ENCODE peak calls at places on chromosomes 11 and 22, in nine cellular contexts. W is H9, J is foreskin fibroblast, O is epithelial cell of esophagus, X is foreskin keratinocyte, M is MCF 10A, P is breast epithelium, Z is cardiac muscle cell, V is PC-3. N is an unnamed sample.

GRCh38 chr22:38736257-38736570 is 19.6 kb downstream of the SUN2 start:
- DNase-seq in W (no peak), J (no peak), O (no peak), X (no peak), M (no peak), P (no peak), Z (no peak), V (no peak), N (no peak)

GRCh38 chr22:19177164-19178064 is 1.1 kb downstream of the SLC25A1 start:
- DNase-seq in W (no peak), J (peak; percentile 42), O (no peak), X (no peak), M (peak; percentile 15), P (no peak), Z (no peak), V (no peak), N (no peak)

GRCh38 chr11:3000032-3000961 is 8.2 kb upstream of the NAP1L4 start:
- DNase-seq in W (no peak), J (peak; percentile 59), O (peak; percentile 97), X (peak; percentile 83), M (peak; percentile 90), P (peak; percentile 94), Z (peak; percentile 78), V (no peak), N (peak; percentile 83)

GRCh38 chr11:36564376-36565032 is 3.3 kb upstream of the RAG1 start:
- DNase-seq in W (peak; percentile 50), J (peak; percentile 78), O (peak; percentile 65), X (peak; percentile 23), M (peak; percentile 71), P (no peak), Z (peak; percentile 75), V (peak; percentile 69), N (peak; percentile 67)

GRCh38 chr11:70705930-70706329 is 307.6 kb downstream of the CTTN start:
- DNase-seq in W (no peak), J (no peak), O (no peak), X (no peak), M (no peak), P (no peak), Z (no peak), V (no peak), N (no peak)

GRCh38 chr11:123173040-123173855 is 21.8 kb downstream of the CLMP start:
- DNase-seq in W (no peak), J (peak; percentile 96), O (peak; percentile 94), X (peak; percentile 96), M (peak; percentile 76), P (no peak), Z (peak; percentile 94), V (peak; percentile 98), N (peak; percentile 97)

GRCh38 chr11:121318848-121319834 is 26.6 kb downstream of the SC5D start:
- DNase-seq in W (no peak), J (peak; percentile 74), O (peak; percentile 58), X (peak; percentile 32), M (peak; percentile 57), P (no peak), Z (peak; percentile 68), V (peak; percentile 74), N (peak; percentile 41)

GRCh38 chr11:1987024-1987423 is 10.6 kb downstream of the H19 start:
- DNase-seq in W (no peak), J (no peak), O (no peak), X (no peak), M (no peak), P (no peak), Z (no peak), V (no peak), N (no peak)

DNA sequence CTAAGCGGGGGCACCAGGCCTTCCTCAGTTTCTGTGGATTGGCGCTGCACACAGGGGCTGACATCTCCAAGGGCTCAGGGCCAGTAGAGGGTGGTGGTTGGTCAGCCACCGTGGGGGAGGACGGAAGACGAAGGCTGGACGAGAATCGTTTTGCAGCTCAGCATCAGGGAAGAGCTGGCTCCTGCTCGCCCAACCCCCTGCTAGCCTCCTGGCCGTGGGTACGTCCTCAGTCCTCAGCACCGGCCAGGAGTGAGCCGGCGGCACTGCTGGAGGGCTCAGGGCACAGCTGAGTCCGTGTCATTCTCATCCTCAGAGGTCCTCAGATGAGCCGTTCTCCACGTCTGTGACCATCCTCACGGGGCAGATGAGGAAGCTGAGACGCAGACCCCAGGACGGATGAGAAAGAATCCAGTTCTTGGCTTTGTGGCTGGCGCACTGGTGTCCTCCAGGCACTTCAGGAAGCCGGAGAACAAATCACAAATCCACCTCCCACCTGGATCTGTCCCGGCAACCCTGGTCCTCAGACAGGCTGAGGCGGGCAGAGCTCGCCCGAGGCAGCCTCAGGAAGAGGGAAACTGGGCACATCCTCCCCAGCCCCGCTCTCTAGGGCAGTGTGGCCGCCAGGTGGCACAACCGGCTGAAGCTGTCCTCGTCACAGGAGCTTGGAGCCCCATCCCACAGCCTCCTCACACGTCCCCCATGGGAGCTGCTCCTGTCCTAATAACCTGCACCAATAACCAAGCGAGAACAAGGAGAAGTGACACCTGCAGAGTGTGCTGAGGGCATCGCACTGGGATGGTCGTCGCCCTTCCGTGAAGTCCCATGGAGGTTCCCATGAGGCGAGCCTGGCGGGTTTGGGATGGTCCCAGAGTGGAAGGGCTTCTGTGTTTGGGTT is 393.7 kb downstream of the BRD1 start:
- DNase-seq in W (peak; percentile 71), J (no peak), O (no peak), X (no peak), M (no peak), P (peak; percentile 28), Z (no peak), V (peak; percentile 58), N (no peak)
- TF ChIP-seq CTCF in W (peak; percentile 71), J (no peak), O (no peak), X (no peak), M (no peak), P (no peak), Z (no peak), V (peak; percentile 64), N (no peak)

GRCh38 chr22:24836282-24836681 is 30.3 kb downstream of the SGSM1 start:
- DNase-seq in W (no peak), J (peak; percentile 4), O (no peak), X (no peak), M (no peak), P (no peak), Z (peak; percentile 43), V (no peak), N (no peak)

GRCh38 chr22:24833881-24834495 is 28.0 kb downstream of the SGSM1 start:
- DNase-seq in W (no peak), J (no peak), O (no peak), X (no peak), M (no peak), P (no peak), Z (no peak), V (no peak), N (no peak)

GRCh38 chr22:24831678-24832077 is 25.7 kb downstream of the SGSM1 start:
- DNase-seq in W (no peak), J (no peak), O (no peak), X (no peak), M (no peak), P (no peak), Z (no peak), V (no peak), N (no peak)

GRCh38 chr22:24830205-24830979 is 24.4 kb downstream of the SGSM1 start:
- DNase-seq in W (no peak), J (no peak), O (no peak), X (no peak), M (no peak), P (no peak), Z (no peak), V (no peak), N (no peak)

GRCh38 chr22:24834845-24835570 is 29.0 kb downstream of the SGSM1 start:
- DNase-seq in W (peak; percentile 64), J (peak; percentile 8), O (peak; percentile 35), X (no peak), M (peak; percentile 39), P (no peak), Z (peak; percentile 35), V (peak; percentile 12), N (no peak)
- TF ChIP-seq CTCF in W (peak; percentile 72), J (no peak), O (peak; percentile 36), X (peak; percentile 54), M (no peak), P (no peak), Z (peak; percentile 37), V (peak; percentile 39), N (peak; percentile 12)

GRCh38 chr22:24440270-24440717 is 12.9 kb downstream of the ADORA2A start:
- DNase-seq in W (no peak), J (no peak), O (no peak), X (no peak), M (no peak), P (no peak), Z (no peak), V (no peak), N (no peak)

GRCh38 chr22:24436553-24436952 is 9.2 kb downstream of the ADORA2A start:
- DNase-seq in W (no peak), J (no peak), O (no peak), X (no peak), M (no peak), P (no peak), Z (no peak), V (no peak), N (no peak)

GRCh38 chr22:24435861-24436351 is 8.5 kb downstream of the ADORA2A start:
- DNase-seq in W (no peak), J (peak; percentile 73), O (no peak), X (no peak), M (no peak), P (no peak), Z (no peak), V (no peak), N (peak; percentile 33)

GRCh38 chr22:24437091-24437490 is 9.7 kb downstream of the ADORA2A start:
- DNase-seq in W (no peak), J (no peak), O (no peak), X (no peak), M (no peak), P (no peak), Z (no peak), V (no peak), N (no peak)

DNA sequence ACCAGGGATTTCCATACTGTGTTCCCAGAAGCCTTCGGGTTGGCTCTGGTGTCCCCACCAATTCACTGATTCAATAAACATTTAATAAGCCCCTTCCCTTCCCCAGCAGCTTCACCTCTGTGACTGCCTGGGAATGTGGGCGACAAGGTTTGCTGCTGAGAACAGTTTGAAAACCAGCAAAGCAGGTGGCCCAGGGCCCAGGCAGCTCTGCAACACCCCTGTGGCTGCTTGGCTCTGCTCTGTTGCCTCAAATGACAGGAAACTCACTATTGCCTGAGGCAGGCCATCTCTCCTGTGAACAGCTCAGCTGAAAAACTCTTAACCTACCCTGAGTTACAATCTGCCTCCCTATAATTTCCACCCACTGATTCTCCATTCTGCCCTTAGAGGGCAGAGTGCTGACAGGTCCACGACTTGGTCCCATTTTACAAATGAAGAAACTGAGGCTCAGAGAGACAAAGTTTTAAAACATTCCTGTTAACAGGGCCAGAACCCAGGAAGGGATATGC is 10.5 kb downstream of the ADORA2A start:
- DNase-seq in W (no peak), J (peak; percentile 45), O (peak; percentile 65), X (no peak), M (peak; percentile 20), P (no peak), Z (no peak), V (peak; percentile 63), N (no peak)
- TF ChIP-seq CTCF in W (peak; percentile 44), J (peak; percentile 22), O (no peak), X (peak; percentile 63), M (peak; percentile 16), P (no peak), Z (peak; percentile 13), V (peak; percentile 46), N (no peak)

DNA sequence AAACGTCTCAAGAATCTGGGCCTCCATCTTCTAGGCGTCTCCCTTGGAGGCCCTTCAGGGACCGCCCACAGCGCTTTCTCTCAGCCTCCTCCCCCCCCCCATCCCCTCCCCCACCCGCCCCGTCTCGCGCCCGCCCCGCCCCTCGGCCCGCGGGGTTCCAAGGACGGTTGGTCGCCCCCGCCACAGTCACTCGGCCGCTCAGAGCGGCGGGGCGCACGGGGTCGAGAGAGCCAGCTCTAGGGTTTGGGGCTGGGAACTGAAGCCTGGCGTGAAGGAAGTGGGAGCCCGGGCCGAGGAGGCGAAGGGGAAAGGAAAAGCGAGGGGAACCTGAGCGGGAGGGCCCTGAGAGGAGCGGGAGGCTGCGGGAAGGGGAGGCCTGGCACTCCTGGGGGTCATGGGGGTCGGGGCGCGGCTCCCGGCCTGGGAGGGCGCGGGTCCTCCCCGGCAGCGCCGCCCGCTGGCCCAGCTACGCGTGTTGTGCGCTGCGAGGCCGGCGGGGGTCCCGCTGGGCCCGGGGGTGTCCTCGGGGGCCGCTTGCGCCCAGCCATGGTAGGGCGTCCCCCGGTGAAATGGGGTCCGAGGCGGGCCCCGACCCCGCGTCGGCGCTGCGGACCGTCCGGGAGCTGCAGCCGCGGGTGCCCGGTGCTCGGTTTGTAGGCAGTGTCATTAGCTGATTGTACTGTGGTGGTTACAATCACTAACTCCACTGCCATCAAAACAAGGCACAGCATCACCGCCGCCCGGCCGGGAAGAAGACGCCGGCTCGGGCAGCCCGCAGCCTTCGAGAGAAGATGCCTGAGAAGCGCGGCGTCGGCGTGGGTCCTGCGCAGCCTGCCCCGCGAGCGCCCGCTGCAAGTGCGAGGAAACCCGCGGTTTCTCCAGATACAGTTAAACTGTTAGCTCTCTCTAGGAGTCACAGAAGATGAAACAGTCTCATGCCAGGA is at the start of gene BTG4:
- DNase-seq in W (peak; percentile 56), J (peak; percentile 53), O (peak; percentile 13), X (no peak), M (no peak), P (no peak), Z (peak; percentile 27), V (no peak), N (no peak)
- TF ChIP-seq CTCF in W (peak; percentile 41), J (no peak), O (no peak), X (peak; percentile 44), M (no peak), P (no peak), Z (no peak), V (no peak), N (no peak)

N was measured in astrocyte of the spinal cord.